ENCODE peak calls at places on chromosomes 6 and 20, in four cellular contexts. F is OCI-LY7, V is left lung, P is A549. C is an unnamed sample.
A peak's percentile ranks its signal among the peaks of the same experiment; 100 is the strongest.

GRCh38 chr6:148803979-148804378 is 57.1 kb downstream of the UST start:
- DNase-seq in F (no peak), V (no peak), P (no peak), C (no peak)

GRCh38 chr20:37243937-37244571 is 17.6 kb downstream of the GHRH start:
- DNase-seq in F (no peak), V (no peak), P (no peak), C (no peak)

GRCh38 chr6:49913656-49914055 is 47.3 kb upstream of the CRISP1 start:
- DNase-seq in F (no peak), P (no peak), V (no peak), C (no peak)

GRCh38 chr20:26169506-26169905 is 472.9 kb upstream of the ZNF337 start:
- DNase-seq in F (no peak), P (no peak), V (no peak), C (no peak)

GRCh38 chr6:84762220-84762940 is 2.0 kb downstream of the TBX18 start:
- DNase-seq in P (peak; percentile 15), V (peak; percentile 70), F (no peak), C (no peak)

GRCh38 chr6:47130086-47130485 is 88.0 kb upstream of the ADGRF1 start:
- DNase-seq in F (no peak), P (no peak), V (no peak), C (no peak)

GRCh38 chr6:101666256-101666655 is 272.7 kb downstream of the GRIK2 start:
- DNase-seq in V (no peak), F (no peak), P (no peak), C (no peak)

GRCh38 chr6:162184465-162184864 is 543.1 kb downstream of the PRKN start:
- DNase-seq in V (no peak), F (no peak), P (no peak), C (no peak)

GRCh38 chr6:122553697-122554096 is 56.5 kb upstream of the PKIB start:
- DNase-seq in F (no peak), P (no peak), V (no peak), C (no peak)

GRCh38 chr6:156765117-156765516 is 12.1 kb upstream of the ARID1B start:
- DNase-seq in F (no peak), V (no peak), P (no peak), C (no peak)

GRCh38 chr6:7051780-7052440 is 55.9 kb upstream of the RREB1 start:
- DNase-seq in F (no peak), V (peak; percentile 92), P (no peak), C (peak; percentile 59)

GRCh38 chr6:43671801-43672690 is 15.5 kb downstream of the MRPS18A start:
- DNase-seq in V (no peak), P (no peak), F (no peak), C (no peak)

GRCh38 chr6:91681341-91681740 is 1094.5 kb upstream of the MAP3K7 start:
- DNase-seq in F (no peak), V (no peak), P (no peak), C (no peak)

GRCh38 chr6:72941751-72942150 is 283.5 kb downstream of the KHDC1L start:
- DNase-seq in V (no peak), P (no peak), F (no peak), C (no peak)

GRCh38 chr6:155126727-155127439 is 131.8 kb downstream of the TIAM2 start:
- DNase-seq in V (no peak), F (no peak), P (peak; percentile 77), C (no peak)

GRCh38 chr20:54026300-54027064 is 43.9 kb downstream of the BCAS1 start:
- DNase-seq in F (no peak), V (no peak), P (no peak), C (no peak)

GRCh38 chr6:28910901-28911680 is 12.7 kb downstream of the TRIM27 start:
- DNase-seq in V (no peak), P (no peak), F (no peak), C (no peak)

GRCh38 chr6:41713650-41714291 is 21.6 kb downstream of the TFEB start:
- DNase-seq in P (peak; percentile 56), F (no peak), V (peak; percentile 46), C (no peak)

GRCh38 chr6:27251672-27252251 is 4.3 kb downstream of the PRSS16 start:
- DNase-seq in V (peak; percentile 93), F (peak; percentile 91), P (peak; percentile 85), C (peak; percentile 59)

GRCh38 chr6:166619912-166620311 is 7.1 kb downstream of the RPS6KA2 start:
- DNase-seq in V (no peak), P (no peak), F (no peak), C (no peak)

GRCh38 chr6:142737368-142738060 is 207.5 kb downstream of the HIVEP2 start:
- DNase-seq in F (no peak), V (no peak), P (no peak), C (no peak)

GRCh38 chr6:22113046-22113766 is 183.6 kb downstream of the PRL start:
- DNase-seq in F (no peak), P (peak; percentile 55), V (no peak), C (no peak)

GRCh38 chr20:49831022-49831769 is 18.6 kb downstream of the SLC9A8 start:
- DNase-seq in P (no peak), F (no peak), V (no peak), C (no peak)

GRCh38 chr20:14062786-14063185 is 67.5 kb downstream of the MACROD2 start:
- DNase-seq in P (no peak), F (no peak), V (no peak), C (no peak)

GRCh38 chr20:59299961-59300340 is 460 bp upstream of the EDN3 start:
- DNase-seq in V (no peak), P (peak; percentile 13), F (no peak), C (no peak)

GRCh38 chr6:14228571-14228970 is 111.0 kb downstream of the CD83 start:
- DNase-seq in P (no peak), F (peak; percentile 79), V (no peak), C (no peak)

GRCh38 chr6:20302702-20303251 is 90.5 kb upstream of the MBOAT1 start:
- DNase-seq in F (no peak), P (no peak), V (no peak), C (no peak)

GRCh38 chr6:43695078-43695966 is 7.7 kb upstream of the MRPS18A start:
- DNase-seq in P (no peak), F (no peak), V (no peak), C (no peak)

GRCh38 chr6:42969431-42969830 is 8.9 kb downstream of the GNMT start:
- DNase-seq in V (peak; percentile 8), P (no peak), F (no peak), C (no peak)

GRCh38 chr20:62142252-62143117 is 709 bp downstream of the PSMA7 start:
- DNase-seq in F (peak; percentile 28), V (peak; percentile 85), P (no peak), C (no peak)

GRCh38 chr6:24926192-24926591 is 9.6 kb downstream of the RIPOR2 start:
- DNase-seq in V (no peak), F (no peak), P (no peak), C (peak; percentile 43)
- H3K27ac ChIP-seq in V (no peak overlapping the region), F (no peak overlapping the region), P (no peak overlapping the region), C (peak overlapping the region; percentile 54)

GRCh38 chr6:53828215-53828614 is 33.4 kb downstream of the LRRC1 start:
- DNase-seq in P (no peak), F (no peak), V (no peak), C (no peak)
- H3K4me3 ChIP-seq in P (no peak overlapping the region), F (no peak overlapping the region), V (no peak overlapping the region), C (no peak overlapping the region)

DNA sequence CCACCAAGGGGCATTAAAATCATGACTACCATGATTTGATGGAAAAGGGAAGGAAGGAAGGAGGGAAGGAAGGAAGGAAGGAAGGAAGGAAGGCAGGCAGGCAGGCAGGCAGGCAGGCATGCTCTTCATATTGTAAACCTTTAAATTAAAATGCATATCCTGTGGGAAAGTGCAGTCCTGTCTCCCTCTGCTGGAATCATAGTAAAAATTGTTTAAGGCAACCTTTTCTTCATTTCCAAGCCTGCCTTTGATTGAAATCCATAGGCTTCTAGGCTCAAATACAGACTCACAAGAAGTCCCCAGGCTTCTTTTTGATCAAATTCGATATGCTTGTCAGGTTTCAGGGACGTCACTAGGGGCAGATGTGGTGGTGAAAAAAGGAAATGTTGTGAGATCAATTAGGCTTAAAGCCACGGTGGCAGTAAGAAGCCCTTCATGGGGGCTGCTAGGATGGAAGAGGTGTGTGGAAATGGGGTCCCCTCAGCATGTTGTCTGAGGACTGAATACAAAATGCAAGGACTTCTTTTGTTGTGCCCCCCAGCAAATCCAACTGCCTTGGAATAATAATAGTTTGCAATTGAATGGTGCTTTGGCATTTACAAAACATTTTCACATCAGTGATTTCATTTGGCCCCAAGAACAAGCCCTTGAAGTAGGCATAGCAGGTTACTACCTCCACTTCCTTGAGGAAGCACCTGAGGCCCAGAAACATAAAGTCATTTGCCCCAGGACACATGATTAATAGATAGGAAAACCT is 25.6 kb upstream of the GABRR1 start:
- DNase-seq in V (no peak), P (peak; percentile 25), F (peak; percentile 56), C (peak; percentile 24)
- H3K27ac ChIP-seq in V (no peak overlapping the region), P (no peak overlapping the region), F (no peak overlapping the region), C (no peak overlapping the region)

GRCh38 chr6:3745566-3746118 is 5.9 kb downstream of the PXDC1 start:
- DNase-seq in F (no peak), V (no peak), P (no peak), C (no peak)
- H3K4me3 ChIP-seq in F (no peak overlapping the region), V (no peak overlapping the region), P (no peak overlapping the region), C (no peak overlapping the region)

DNA sequence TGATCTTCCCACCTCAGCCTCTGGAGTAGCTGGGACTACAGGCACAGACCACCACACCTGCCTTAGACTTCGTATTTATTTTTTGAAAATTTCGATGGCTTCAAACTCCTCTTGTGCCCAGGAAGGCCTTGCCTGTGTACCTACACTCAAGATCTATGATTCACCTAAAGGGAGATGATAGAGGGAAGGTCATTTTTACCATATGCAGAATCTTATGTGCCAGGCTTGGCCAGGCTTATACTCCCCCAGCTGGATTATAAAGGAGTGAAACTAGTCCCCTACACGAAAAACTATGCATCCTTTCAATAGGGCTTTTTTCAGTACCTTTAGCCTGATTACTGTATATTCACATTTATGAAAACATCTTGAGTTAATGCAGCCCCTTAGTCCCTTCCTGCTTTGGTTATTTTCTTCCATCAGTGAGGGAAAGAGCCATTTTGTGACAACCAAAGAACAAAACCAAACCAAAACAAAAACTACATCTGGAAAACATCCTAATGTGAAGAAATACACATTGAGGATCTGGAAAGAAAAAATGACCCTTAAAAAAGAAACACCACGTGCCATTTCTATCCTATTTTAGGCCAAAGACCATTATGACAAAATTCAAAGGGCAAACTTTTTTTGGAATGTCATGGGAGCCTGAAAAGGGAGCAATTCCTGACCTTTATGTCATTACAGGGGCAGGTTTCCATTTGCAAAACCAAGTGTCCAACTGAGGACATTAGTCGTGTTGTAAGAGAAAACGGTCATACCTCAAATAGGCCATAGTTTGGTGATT is 34.7 kb downstream of the RIPOR2 start:
- DNase-seq in F (no peak), P (no peak), V (no peak), C (no peak)
- H3K27ac ChIP-seq in F (peak overlapping the region; percentile 64), P (no peak overlapping the region), V (no peak overlapping the region), C (peak overlapping the region; percentile 10)

C was measured in CD4-positive, alpha-beta memory T cell.